ENCODE peak calls at places on chromosomes 6 and 20, in six cellular contexts. T, S, I, J, C and Y are unnamed samples. For H3K9me3, the result is how much of the 10 kb centered on the place peaks cover.

GRCh38 chr20:50285376-50286173 is 94.9 kb downstream of the CEBPB start:
- DNase-seq in I (no peak), S (no peak), J (no peak), C (peak), T (no peak), Y (peak)

GRCh38 chr6:127966616-127967015 is 65.8 kb upstream of the THEMIS start:
- DNase-seq in J (no peak), S (no peak), I (no peak), T (no peak), C (no peak), Y (no peak)

GRCh38 chr6:82875573-82876185 is 190.0 kb downstream of the UBE3D start:
- DNase-seq in C (no peak), J (no peak), S (peak), T (peak), I (no peak), Y (no peak)

GRCh38 chr6:85677243-85677956 is 34.7 kb upstream of the SYNCRIP start:
- DNase-seq in J (no peak), T (no peak), I (no peak), S (no peak), C (no peak), Y (no peak)

GRCh38 chr6:4668271-4669179 is 107.7 kb upstream of the CDYL start:
- DNase-seq in I (no peak), T (peak), C (no peak), J (no peak), S (no peak), Y (no peak)

GRCh38 chr6:51654647-51655046 is 432.8 kb downstream of the PKHD1 start:
- DNase-seq in T (no peak), I (no peak), S (no peak), C (no peak), J (no peak), Y (no peak)

GRCh38 chr6:145705561-145705960 is 29.8 kb downstream of the EPM2A start:
- DNase-seq in T (no peak), S (no peak), I (no peak), J (no peak), C (no peak), Y (no peak)

GRCh38 chr6:47034919-47035318 is 7.2 kb downstream of the ADGRF1 start:
- DNase-seq in T (peak), S (peak), I (no peak), J (no peak), C (peak), Y (no peak)

GRCh38 chr6:79946242-79946641 is 1.1 kb downstream of the ELOVL4 start:
- DNase-seq in J (no peak), S (peak), C (peak), T (no peak), I (no peak), Y (no peak)

GRCh38 chr6:155026366-155027045 is 31.4 kb downstream of the TIAM2 start:
- DNase-seq in I (no peak), C (no peak), S (peak), J (no peak), T (no peak), Y (no peak)

GRCh38 chr20:45611054-45611453 is 18.5 kb upstream of the WFDC10A start:
- DNase-seq in C (no peak), I (no peak), S (no peak), T (peak), J (no peak), Y (no peak)

GRCh38 chr20:15835811-15836210 is 737.4 kb downstream of the KIF16B start:
- DNase-seq in I (no peak), C (peak), J (no peak), S (no peak), T (no peak), Y (no peak)

GRCh38 chr20:63946986-63947637 is 9.1 kb downstream of the UCKL1 start:
- DNase-seq in S (no peak), T (no peak), C (no peak), I (no peak), J (peak), Y (peak)

GRCh38 chr6:40627316-40627715 is 40.2 kb upstream of the LRFN2 start:
- DNase-seq in J (no peak), S (no peak), I (no peak), C (no peak), T (no peak), Y (no peak)

GRCh38 chr20:24791949-24792348 is 157.1 kb upstream of the CST7 start:
- DNase-seq in J (no peak), C (no peak), I (no peak), S (no peak), T (no peak), Y (no peak)

GRCh38 chr6:46002264-46002663 is 13.4 kb downstream of the CLIC5 start:
- DNase-seq in J (no peak), T (no peak), C (no peak), I (no peak), S (no peak), Y (no peak)

GRCh38 chr20:35369804-35370203 is 42.0 kb downstream of the UQCC1 start:
- DNase-seq in T (no peak), I (no peak), C (no peak), J (no peak), S (no peak), Y (no peak)

GRCh38 chr6:35036059-35036827 is 104.9 kb downstream of the TCP11 start:
- DNase-seq in C (no peak), J (no peak), T (no peak), S (no peak), I (no peak), Y (no peak)

DNA sequence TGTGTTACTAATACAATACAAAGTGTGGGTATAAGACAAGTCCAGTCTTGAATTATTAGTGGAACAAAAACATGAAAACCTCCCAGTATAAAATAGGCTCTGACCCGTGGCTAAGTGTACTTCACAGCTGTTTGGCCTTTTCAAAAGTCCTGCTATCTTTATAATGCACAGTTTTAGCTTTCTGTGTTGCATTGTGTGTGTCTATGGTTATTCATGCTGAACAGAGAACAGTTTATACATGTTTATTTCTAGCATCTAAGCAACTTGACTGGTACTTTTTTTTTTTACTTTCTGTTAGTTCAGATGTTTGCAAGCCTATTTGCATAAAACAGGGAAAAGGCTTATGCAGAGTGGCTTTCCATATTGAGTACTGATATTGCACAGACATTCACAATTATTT is 119.2 kb upstream of the CCN2 start:
- DNase-seq in I (no peak), C (no peak), T (no peak), S (no peak), J (no peak), Y (no peak)
- TF ChIP-seq EP300 in I (no peak), C (no peak), T (no peak), S (no peak), J (no peak), Y (no peak)

GRCh38 chr20:29079769-29080690 is 2177.4 kb upstream of the DEFB115 start:
- DNase-seq in S (peak), T (no peak), I (peak), J (peak), C (peak), Y (peak)
- H3K9me3 ChIP-seq in S (under half), T (under half), I (under half), J (under half), C (under half), Y (under half)

GRCh38 chr6:37131104-37131959 is 38.6 kb upstream of the PIM1 start:
- DNase-seq in I (no peak), T (peak), J (no peak), S (peak), C (peak), Y (no peak)
- H3K27ac ChIP-seq in I (peak), T (peak), J (peak), S (peak), C (peak), Y (no peak)

GRCh38 chr6:124119591-124119990 is 315.9 kb downstream of the NKAIN2 start:
- DNase-seq in T (no peak), S (no peak), C (no peak), I (no peak), J (no peak), Y (no peak)
- TF ChIP-seq EP300 in T (no peak), S (no peak), C (no peak), I (no peak), J (no peak), Y (no peak)

DNA sequence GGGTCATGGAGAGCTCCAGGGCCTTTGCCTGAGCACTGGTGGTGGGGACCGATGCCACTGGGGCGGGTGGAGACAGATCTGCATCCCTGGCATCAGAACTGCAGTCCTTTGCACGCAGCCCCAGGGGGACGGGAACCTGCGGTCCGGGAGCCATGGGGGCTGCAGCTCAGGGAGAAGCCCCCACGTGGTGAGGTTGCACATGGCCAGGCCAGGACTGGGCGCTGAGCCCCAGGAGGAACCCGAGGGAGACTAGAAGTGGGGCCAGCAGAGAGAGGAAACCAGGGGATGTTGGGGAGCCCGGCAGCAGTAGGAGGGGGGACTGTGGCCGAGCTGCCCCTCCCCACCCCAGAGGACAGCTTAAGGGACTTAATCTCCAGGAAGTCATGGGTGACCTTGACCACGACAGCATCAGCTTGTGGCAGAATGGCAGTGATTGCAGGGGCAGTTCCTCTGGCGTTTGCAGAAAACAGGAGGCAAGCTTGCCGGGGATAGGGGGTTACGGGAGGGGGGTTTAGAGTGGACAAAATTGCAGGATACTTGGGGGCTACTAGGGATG is 18.0 kb upstream of the LSM14B start:
- DNase-seq in C (no peak), J (no peak), T (no peak), I (no peak), S (no peak), Y (no peak)
- H3K9me3 ChIP-seq in C (under half), J (under half), T (under half), I (half or more), S (half or more), Y (under half)